ENCODE peak calls at places on chromosomes 1 and 21, in nine cellular contexts. Q is fibroblast of mammary gland, Y is M059J, V is fibroblast of the conjunctiva, A is cardiac fibroblast, S is non-pigmented ciliary epithelial cell, U is RWPE1, F is GF-D8, H is NCI-H187. D is an unnamed sample.

GRCh38 chr1:62209931-62210595 is 15.4 kb downstream of the L1TD1 start:
- DNase-seq in Q (peak; percentile 55), Y (peak; percentile 69), V (no peak), A (no peak), S (no peak), U (peak; percentile 72), F (no peak), H (no peak), D (no peak)

GRCh38 chr1:182317489-182318180 is 74.0 kb downstream of the GLUL start:
- DNase-seq in Q (no peak), Y (no peak), V (no peak), A (no peak), S (no peak), U (no peak), F (no peak), H (peak; percentile 51), D (no peak)

GRCh38 chr1:60746278-60746761 is 336.0 kb upstream of the NFIA start:
- DNase-seq in Q (no peak), Y (no peak), V (no peak), A (no peak), S (no peak), U (no peak), F (no peak), H (no peak), D (no peak)

GRCh38 chr21:42833859-42834729 is 45.2 kb downstream of the WDR4 start:
- DNase-seq in Q (no peak), Y (no peak), V (no peak), A (no peak), S (no peak), U (no peak), F (no peak), H (no peak), D (no peak)

GRCh38 chr1:42177551-42177981 is 13.0 kb upstream of the GUCA2A start:
- DNase-seq in Q (peak; percentile 87), Y (peak; percentile 86), V (peak; percentile 65), A (peak; percentile 91), S (no peak), U (no peak), F (no peak), H (no peak), D (peak; percentile 79)

GRCh38 chr1:226606311-226607267 is 58.0 kb downstream of the STUM start:
- DNase-seq in Q (peak; percentile 29), Y (no peak), V (no peak), A (peak; percentile 55), S (no peak), U (no peak), F (no peak), H (no peak), D (no peak)

GRCh38 chr1:162138599-162139397 is 69.3 kb downstream of the NOS1AP start:
- DNase-seq in Q (no peak), Y (no peak), V (no peak), A (no peak), S (no peak), U (no peak), F (no peak), H (no peak), D (no peak)

GRCh38 chr1:180501865-180502360 is 464 bp downstream of the ACBD6 start:
- DNase-seq in Q (no peak), Y (peak; percentile 79), V (no peak), A (no peak), S (no peak), U (peak; percentile 65), F (no peak), H (peak; percentile 68), D (no peak)

GRCh38 chr1:19044975-19045831 is 88.7 kb upstream of the IFFO2 start:
- DNase-seq in Q (peak; percentile 51), Y (peak; percentile 89), V (no peak), A (no peak), S (peak; percentile 6), U (no peak), F (no peak), H (no peak), D (no peak)

GRCh38 chr1:15218287-15219279 is 28.4 kb upstream of the FHAD1 start:
- DNase-seq in Q (peak; percentile 38), Y (peak; percentile 97), V (no peak), A (peak; percentile 61), S (no peak), U (no peak), F (peak; percentile 50), H (no peak), D (no peak)

GRCh38 chr1:180935326-180936109 is 22.8 kb downstream of the KIAA1614 start:
- DNase-seq in Q (no peak), Y (no peak), V (no peak), A (no peak), S (no peak), U (no peak), F (no peak), H (no peak), D (no peak)

GRCh38 chr1:241074507-241074906 is 282.5 kb downstream of the RGS7 start:
- DNase-seq in Q (peak; percentile 38), Y (peak; percentile 75), V (no peak), A (no peak), S (no peak), U (no peak), F (no peak), H (no peak), D (peak; percentile 53)

GRCh38 chr21:37419228-37419906 is 52.8 kb downstream of the DYRK1A start:
- DNase-seq in Q (no peak), Y (no peak), V (no peak), A (no peak), S (no peak), U (no peak), F (no peak), H (no peak), D (no peak)

GRCh38 chr1:183126528-183126927 is 59.5 kb upstream of the LAMC2 start:
- DNase-seq in Q (peak; percentile 55), Y (no peak), V (peak; percentile 23), A (peak; percentile 72), S (no peak), U (no peak), F (no peak), H (no peak), D (peak; percentile 93)

GRCh38 chr1:51675177-51675780 is 58.4 kb downstream of the OSBPL9 start:
- DNase-seq in Q (peak; percentile 40), Y (no peak), V (no peak), A (no peak), S (no peak), U (peak; percentile 27), F (no peak), H (no peak), D (no peak)

GRCh38 chr21:46560568-46561447 is 44.1 kb downstream of the S100B start:
- DNase-seq in Q (no peak), Y (no peak), V (no peak), A (no peak), S (no peak), U (no peak), F (no peak), H (no peak), D (no peak)

GRCh38 chr1:81974222-81974841 is 173.6 kb downstream of the ADGRL2 start:
- DNase-seq in Q (no peak), Y (no peak), V (no peak), A (no peak), S (no peak), U (no peak), F (no peak), H (no peak), D (no peak)

GRCh38 chr1:11059166-11059989 is 440 bp downstream of the SRM start:
- DNase-seq in Q (no peak), Y (peak; percentile 30), V (no peak), A (no peak), S (no peak), U (no peak), F (no peak), H (no peak), D (no peak)

GRCh38 chr1:44609412-44609767 is 64.9 kb downstream of the TMEM53 start:
- DNase-seq in Q (peak; percentile 65), Y (peak; percentile 64), V (no peak), A (peak; percentile 55), S (no peak), U (no peak), F (no peak), H (peak; percentile 43), D (peak; percentile 45)

GRCh38 chr1:20589331-20590312 is 725 bp downstream of the CDA start:
- DNase-seq in Q (peak; percentile 92), Y (no peak), V (no peak), A (peak; percentile 56), S (no peak), U (no peak), F (peak; percentile 5), H (no peak), D (no peak)

GRCh38 chr21:41247561-41247968 is 69.0 kb upstream of the FAM3B start:
- DNase-seq in Q (no peak), Y (no peak), V (no peak), A (peak; percentile 82), S (peak; percentile 44), U (no peak), F (no peak), H (no peak), D (no peak)

GRCh38 chr1:205429742-205430464 is 8.0 kb upstream of the LEMD1 start:
- DNase-seq in Q (no peak), Y (no peak), V (no peak), A (no peak), S (no peak), U (no peak), F (no peak), H (no peak), D (no peak)

GRCh38 chr21:18387994-18388393 is 15.6 kb downstream of the TMPRSS15 start:
- DNase-seq in Q (no peak), Y (no peak), V (no peak), A (no peak), S (no peak), U (peak; percentile 2), F (no peak), H (no peak), D (no peak)

GRCh38 chr1:17527036-17527914 is 12.2 kb upstream of the ARHGEF10L start:
- DNase-seq in Q (peak; percentile 41), Y (peak; percentile 71), V (peak; percentile 43), A (peak; percentile 67), S (no peak), U (no peak), F (no peak), H (no peak), D (peak; percentile 57)

GRCh38 chr1:57839067-57839466 is 415.2 kb upstream of the DAB1 start:
- DNase-seq in Q (peak; percentile 55), Y (peak; percentile 84), V (no peak), A (peak; percentile 22), S (no peak), U (no peak), F (no peak), H (no peak), D (peak; percentile 66)

GRCh38 chr21:27885296-27885711 is 918.4 kb upstream of the ADAMTS5 start:
- DNase-seq in Q (no peak), Y (no peak), V (no peak), A (no peak), S (no peak), U (no peak), F (no peak), H (no peak), D (no peak)

GRCh38 chr1:30514945-30515344 is 208.4 kb downstream of the MATN1 start:
- DNase-seq in Q (no peak), Y (no peak), V (no peak), A (no peak), S (no peak), U (no peak), F (no peak), H (no peak), D (no peak)

GRCh38 chr1:6922096-6922931 is 137.1 kb downstream of the CAMTA1 start:
- DNase-seq in Q (peak; percentile 82), Y (peak; percentile 89), V (peak; percentile 62), A (peak; percentile 73), S (peak; percentile 43), U (no peak), F (no peak), H (peak; percentile 84), D (peak; percentile 71)